ENCODE peak calls at places on chromosomes 2 and 18, in six cellular contexts. W is LoVo, S is activated T-helper 1 cell treated with Interleukin-2 at 50 U/mL for 16 hours, F is hippocampal formation, I is mucosa of gallbladder, M is posterior vena cava. E is an unnamed sample.

GRCh38 chr2:42905341-42906114 is 113.1 kb upstream of the HAAO start:
- DNase-seq in W (no peak), S (no peak), F (no peak), I (no peak), M (peak; percentile 84), E (no peak)

GRCh38 chr2:119304852-119305251 is 61.8 kb downstream of the C2orf76 start:
- DNase-seq in W (no peak), S (no peak), F (no peak), I (no peak), M (no peak), E (no peak)

GRCh38 chr2:75646090-75646582 is 447 bp upstream of the MRPL19 start:
- DNase-seq in W (no peak), S (no peak), F (no peak), I (no peak), M (no peak), E (no peak)

GRCh38 chr2:237923507-237924163 is 43.2 kb upstream of the UBE2F start:
- DNase-seq in W (peak; percentile 72), S (peak; percentile 68), F (no peak), I (peak; percentile 60), M (peak; percentile 95), E (peak; percentile 35)

GRCh38 chr2:184119920-184120820 is 478.2 kb upstream of the ZNF804A start:
- DNase-seq in W (no peak), S (no peak), F (no peak), I (no peak), M (no peak), E (no peak)

GRCh38 chr2:33909945-33910344 is 310.8 kb upstream of the FAM98A start:
- DNase-seq in W (no peak), S (no peak), F (no peak), I (no peak), M (no peak), E (no peak)

GRCh38 chr18:8814206-8814605 is 108.8 kb downstream of the MTCL1 start:
- DNase-seq in W (no peak), S (no peak), F (no peak), I (no peak), M (no peak), E (no peak)

GRCh38 chr2:231715988-231716616 is 7.8 kb downstream of the PTMA start:
- DNase-seq in W (no peak), S (no peak), F (no peak), I (no peak), M (no peak), E (no peak)

GRCh38 chr2:223451-223850 is 40.4 kb downstream of the SH3YL1 start:
- DNase-seq in W (no peak), S (no peak), F (no peak), I (no peak), M (no peak), E (no peak)

GRCh38 chr2:96148410-96149217 is 3.4 kb upstream of the DUSP2 start:
- DNase-seq in W (peak; percentile 9), S (peak; percentile 90), F (no peak), I (peak; percentile 86), M (peak; percentile 92), E (peak; percentile 87)

GRCh38 chr2:134392689-134393476 is 139.0 kb downstream of the MGAT5 start:
- DNase-seq in W (no peak), S (no peak), F (no peak), I (no peak), M (no peak), E (no peak)

GRCh38 chr2:100999995-101000394 is 2.1 kb upstream of the RPL31 start:
- DNase-seq in W (no peak), S (no peak), F (no peak), I (no peak), M (no peak), E (no peak)

GRCh38 chr2:159456500-159457426 is 159.6 kb downstream of the BAZ2B start:
- DNase-seq in W (no peak), S (no peak), F (no peak), I (no peak), M (no peak), E (no peak)

GRCh38 chr18:59093668-59094067 is 46.0 kb upstream of the SEC11C start:
- DNase-seq in W (no peak), S (no peak), F (no peak), I (no peak), M (no peak), E (no peak)

GRCh38 chr2:239778861-239779591 is 246.1 kb downstream of the NDUFA10 start:
- DNase-seq in W (no peak), S (no peak), F (no peak), I (no peak), M (peak; percentile 48), E (no peak)

GRCh38 chr2:59307196-59307595 is 1066.1 kb upstream of the FANCL start:
- DNase-seq in W (no peak), S (no peak), F (no peak), I (no peak), M (no peak), E (no peak)

GRCh38 chr2:10301946-10302478 is 692 bp upstream of the HPCAL1 start:
- DNase-seq in W (no peak), S (no peak), F (no peak), I (no peak), M (no peak), E (no peak)

GRCh38 chr2:21330786-21331391 is 207.1 kb downstream of the TDRD15 start:
- DNase-seq in W (no peak), S (no peak), F (no peak), I (no peak), M (no peak), E (no peak)

GRCh38 chr2:62992561-62992960 is 58.1 kb upstream of the OTX1 start:
- DNase-seq in W (no peak), S (no peak), F (no peak), I (no peak), M (no peak), E (no peak)

GRCh38 chr2:61210332-61210981 is 48.5 kb downstream of the C2orf74 start:
- DNase-seq in W (peak; percentile 12), S (no peak), F (no peak), I (no peak), M (no peak), E (peak; percentile 70)

GRCh38 chr18:49476664-49477411 is 10.2 kb downstream of the C18orf32 start:
- DNase-seq in W (no peak), S (no peak), F (no peak), I (peak; percentile 10), M (no peak), E (no peak)

GRCh38 chr2:95323347-95324155 is 26.4 kb downstream of the KCNIP3 start:
- DNase-seq in W (peak; percentile 36), S (no peak), F (no peak), I (no peak), M (no peak), E (no peak)

E was measured in HS-5.